ENCODE peak calls at places on chromosomes 7 and 10, in seven cellular contexts. W, V, T, H, Q, J and B are unnamed samples. For H3K27me3, the result is how much of the 10 kb centered on the place peaks cover.

GRCh38 chr10:69862882-69863530 is 61.3 kb downstream of the COL13A1 start:
- DNase-seq in J (no peak), H (no peak), V (no peak), Q (peak), W (no peak), T (no peak), B (no peak)

GRCh38 chr10:8659982-8660381 is 605.5 kb downstream of the GATA3 start:
- DNase-seq in H (no peak), J (no peak), T (no peak), V (no peak), W (no peak), Q (no peak), B (no peak)

GRCh38 chr10:67705921-67706320 is 9.9 kb upstream of the CTNNA3 start:
- DNase-seq in Q (no peak), H (no peak), T (no peak), J (no peak), W (no peak), V (no peak), B (no peak)

GRCh38 chr10:125633517-125633999 is 49.4 kb downstream of the TEX36 start:
- DNase-seq in T (no peak), J (peak), W (no peak), V (peak), Q (no peak), H (peak), B (no peak)

GRCh38 chr10:121418126-121418777 is 180.0 kb downstream of the FGFR2 start:
- DNase-seq in T (no peak), J (no peak), V (peak), H (no peak), W (no peak), Q (peak), B (no peak)

GRCh38 chr7:139427029-139427420 is 56.4 kb downstream of the KLRG2 start:
- DNase-seq in Q (no peak), J (no peak), V (no peak), H (no peak), T (no peak), W (no peak), B (no peak)

GRCh38 chr7:92798517-92799249 is 37.7 kb downstream of the CDK6 start:
- DNase-seq in J (no peak), V (no peak), Q (no peak), H (no peak), W (no peak), T (no peak), B (no peak)

GRCh38 chr10:13658864-13659685 is 72.3 kb downstream of the PRPF18 start:
- DNase-seq in W (peak), J (no peak), V (no peak), Q (no peak), H (no peak), T (no peak), B (no peak)

GRCh38 chr7:11168622-11169170 is 195.0 kb downstream of the PHF14 start:
- DNase-seq in J (no peak), W (no peak), Q (no peak), H (no peak), V (no peak), T (no peak), B (no peak)

GRCh38 chr10:21002097-21002878 is 105.2 kb upstream of the NEBL start:
- DNase-seq in H (no peak), Q (no peak), J (no peak), T (no peak), V (peak), W (no peak), B (no peak)

GRCh38 chr10:103916254-103916653 is 1.7 kb downstream of the STN1 start:
- DNase-seq in W (no peak), V (no peak), T (no peak), J (no peak), Q (peak), H (no peak), B (no peak)

GRCh38 chr7:128713794-128714193 is 25.4 kb upstream of the CALU start:
- DNase-seq in Q (no peak), H (no peak), T (no peak), J (no peak), V (peak), W (no peak), B (no peak)

GRCh38 chr7:147879116-147879750 is 711.3 kb upstream of the C7orf33 start:
- DNase-seq in W (no peak), J (no peak), H (no peak), T (no peak), Q (no peak), V (no peak), B (no peak)

DNA sequence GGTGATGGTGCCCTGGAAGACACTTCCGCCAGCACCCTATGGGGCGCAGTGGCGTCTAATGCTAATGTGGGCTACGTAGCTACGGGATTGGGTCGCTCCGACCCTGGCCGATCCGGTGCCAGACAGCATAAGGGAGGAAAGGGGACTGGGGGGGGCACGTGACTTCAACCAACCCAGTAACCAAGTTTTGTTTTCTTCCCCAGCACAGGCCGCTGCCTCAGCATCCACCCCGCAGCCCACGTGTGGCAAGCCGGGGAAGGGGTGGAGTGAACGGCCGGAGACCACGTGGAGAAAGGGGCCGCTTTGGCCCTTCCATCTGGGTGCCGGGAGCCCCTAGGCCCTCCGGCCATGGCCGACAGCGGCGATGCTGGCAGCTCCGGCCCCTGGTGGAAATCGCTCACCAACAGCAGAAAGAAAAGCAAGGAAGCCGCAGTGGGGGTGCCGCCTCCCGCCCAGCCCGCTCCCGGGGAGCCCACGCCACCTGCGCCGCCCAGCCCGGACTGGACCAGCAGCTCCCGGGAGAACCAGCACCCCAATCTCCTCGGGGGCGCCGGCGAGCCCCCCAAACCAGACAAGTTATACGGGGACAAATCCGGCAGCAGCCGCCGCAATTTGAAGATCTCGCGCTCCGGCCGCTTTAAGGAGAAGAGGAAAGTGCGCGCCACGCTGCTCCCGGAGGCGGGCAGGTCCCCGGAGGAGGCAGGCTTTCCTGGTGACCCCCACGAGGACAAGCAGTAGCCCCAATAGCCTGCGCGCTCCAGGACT is 2.5 kb downstream of the PRR15 start:
- DNase-seq in V (peak), W (no peak), Q (peak), T (peak), H (no peak), J (no peak), B (no peak)
- H3K27me3 ChIP-seq in V (under half), W (half or more), Q (under half), T (under half), H (under half), J (under half), B (half or more)

GRCh38 chr7:25541064-25541463 is 312.8 kb upstream of the NPVF start:
- DNase-seq in Q (no peak), H (no peak), V (no peak), T (no peak), J (no peak), W (no peak), B (no peak)

GRCh38 chr7:25545125-25546008 is 317.1 kb upstream of the NPVF start:
- DNase-seq in T (no peak), J (no peak), V (no peak), H (no peak), Q (no peak), W (peak), B (no peak)

GRCh38 chr7:25549315-25549933 is 321.1 kb upstream of the NPVF start:
- DNase-seq in W (no peak), J (no peak), H (no peak), V (no peak), Q (no peak), T (no peak), B (no peak)

DNA sequence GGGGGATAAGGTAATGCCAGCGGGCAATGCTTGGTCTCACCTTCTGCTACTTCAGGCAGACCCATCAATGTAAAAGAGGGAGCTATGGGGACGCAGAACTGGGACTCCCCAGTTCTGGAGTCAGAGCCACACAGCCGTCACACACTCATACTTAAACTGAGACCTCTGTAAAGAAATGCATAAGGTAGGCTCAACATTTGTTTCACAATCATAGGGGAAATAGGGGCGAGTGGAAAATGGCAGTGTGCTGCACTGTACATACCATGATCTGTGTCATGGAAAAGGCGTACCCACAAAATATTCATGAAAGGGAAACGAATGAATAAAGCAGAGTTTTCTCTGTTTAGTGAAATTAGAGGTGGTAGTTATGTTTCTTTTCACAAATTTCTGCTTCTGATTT is 318.0 kb upstream of the NPVF start:
- DNase-seq in Q (no peak), W (no peak), V (no peak), J (no peak), H (no peak), T (no peak), B (no peak)
- H3K27me3 ChIP-seq in Q (under half), W (under half), V (under half), J (under half), H (under half), T (under half), B (under half)

GRCh38 chr7:155509025-155509724 is 37.2 kb downstream of the CNPY1 start:
- DNase-seq in J (no peak), T (no peak), V (no peak), H (no peak), W (no peak), Q (no peak), B (no peak)
- H3K27me3 ChIP-seq in J (under half), T (half or more), V (under half), H (under half), W (half or more), Q (half or more), B (under half)

GRCh38 chr7:97004237-97004930 is 969 bp upstream of the DLX6 start:
- DNase-seq in V (no peak), J (peak), T (no peak), Q (no peak), W (no peak), H (no peak), B (no peak)
- H3K27me3 ChIP-seq in V (under half), J (under half), T (half or more), Q (half or more), W (half or more), H (under half), B (half or more)

GRCh38 chr10:71627956-71628355 is 91.6 kb downstream of the C10orf105 start:
- DNase-seq in V (no peak), T (no peak), Q (no peak), W (no peak), J (no peak), H (no peak), B (no peak)
- H3K27me3 ChIP-seq in V (under half), T (under half), Q (under half), W (under half), J (under half), H (under half), B (under half)

GRCh38 chr7:131899271-131900030 is 343.0 kb upstream of the PODXL start:
- DNase-seq in T (no peak), J (no peak), W (no peak), Q (peak), H (no peak), V (peak), B (no peak)

GRCh38 chr7:131898418-131898817 is 342.0 kb upstream of the PODXL start:
- DNase-seq in T (no peak), Q (peak), V (peak), H (no peak), J (no peak), W (no peak), B (no peak)

GRCh38 chr7:131897790-131898165 is 341.4 kb upstream of the PODXL start:
- DNase-seq in W (no peak), T (no peak), H (no peak), Q (no peak), V (no peak), J (no peak), B (no peak)

GRCh38 chr7:131903315-131903714 is 346.9 kb upstream of the PODXL start:
- DNase-seq in Q (no peak), J (no peak), W (no peak), T (no peak), H (no peak), V (no peak), B (no peak)

GRCh38 chr7:131900785-131901287 is 344.4 kb upstream of the PODXL start:
- DNase-seq in W (no peak), T (no peak), V (no peak), Q (no peak), J (no peak), H (no peak), B (no peak)
- H3K27me3 ChIP-seq in W (half or more), T (under half), V (under half), Q (under half), J (under half), H (under half), B (under half)

DNA sequence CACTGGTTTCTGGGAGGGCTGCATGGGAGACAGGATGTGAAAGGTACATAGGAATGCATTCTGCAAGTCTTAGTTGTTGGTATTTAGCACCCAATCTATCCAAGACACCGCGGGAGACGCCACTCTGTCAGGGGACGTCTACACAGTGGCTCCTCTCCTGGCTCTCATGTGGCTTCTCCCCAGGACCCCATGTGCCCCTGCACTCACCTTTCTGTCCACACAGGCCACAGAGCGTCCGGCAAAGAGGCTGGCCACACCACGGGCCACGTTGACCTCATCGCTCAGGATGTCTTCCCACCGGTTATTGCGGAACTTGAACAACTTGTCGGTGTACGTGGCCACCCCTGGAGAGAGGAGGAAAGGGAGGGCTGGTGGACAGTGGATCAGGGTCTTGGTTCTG is 73.4 kb downstream of the GOLGA7B start:
- DNase-seq in Q (no peak), V (no peak), W (no peak), H (no peak), T (no peak), J (no peak), B (no peak)
- H3K27me3 ChIP-seq in Q (under half), V (under half), W (half or more), H (under half), T (under half), J (under half), B (under half)

GRCh38 chr7:84617265-84618030 is 422.9 kb upstream of the SEMA3A start:
- DNase-seq in Q (no peak), W (no peak), H (no peak), T (no peak), J (no peak), V (peak), B (no peak)
- H3K27me3 ChIP-seq in Q (under half), W (under half), H (under half), T (under half), J (under half), V (under half), B (under half)

DNA sequence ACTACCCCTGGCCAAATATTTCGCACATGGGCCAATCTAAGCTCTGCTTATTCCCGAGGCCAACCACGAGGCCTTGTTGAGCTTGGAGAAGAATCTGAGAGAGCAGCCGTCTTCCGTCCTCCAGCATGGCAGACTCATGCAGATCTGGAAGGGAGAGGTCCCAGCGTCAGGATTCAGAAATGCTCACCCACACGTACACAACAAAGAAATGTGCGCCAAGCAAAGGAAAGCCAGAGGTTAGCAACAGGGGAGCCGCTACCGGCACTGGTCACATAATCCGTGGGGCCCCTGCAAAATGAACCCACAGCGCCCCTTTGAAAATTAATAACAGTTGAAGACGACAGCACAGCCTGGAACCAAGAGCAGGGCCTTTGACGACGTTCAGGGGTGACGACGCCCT is 25.4 kb upstream of the PRKAG2 start:
- DNase-seq in V (no peak), H (no peak), Q (no peak), J (no peak), W (no peak), T (peak), B (no peak)
- H3K27me3 ChIP-seq in V (under half), H (under half), Q (half or more), J (under half), W (under half), T (under half), B (under half)

GRCh38 chr10:91162050-91162494 is 58.4 kb upstream of the PCGF5 start:
- DNase-seq in J (no peak), Q (peak), H (no peak), T (no peak), W (no peak), V (peak), B (no peak)
- H3K27me3 ChIP-seq in J (under half), Q (under half), H (under half), T (half or more), W (under half), V (under half), B (under half)